ENCODE peak calls at places on chromosome 7, in four cellular contexts. T, S, A and O are unnamed samples.

GRCh38 chr7:132131196-132131595 is 445.1 kb downstream of the PLXNA4 start:
- DNase-seq in T (no peak), A (no peak), S (no peak), O (no peak)

GRCh38 chr7:81666209-81666608 is 103.6 kb downstream of the HGF start:
- DNase-seq in A (no peak), T (no peak), S (no peak), O (no peak)

GRCh38 chr7:105136221-105136620 is 122.2 kb downstream of the KMT2E start:
- DNase-seq in T (no peak), A (peak; percentile 41), S (peak; percentile 8), O (no peak)

GRCh38 chr7:128406147-128406985 is 3.4 kb downstream of the IMPDH1 start:
- DNase-seq in S (no peak), T (no peak), A (no peak), O (no peak)

GRCh38 chr7:123355576-123356195 is 155.9 kb upstream of the SLC13A1 start:
- DNase-seq in A (no peak), S (no peak), T (no peak), O (peak; percentile 2)

GRCh38 chr7:4131043-4131442 is 551.1 kb upstream of the FOXK1 start:
- DNase-seq in S (no peak), T (no peak), A (no peak), O (no peak)

GRCh38 chr7:388461-388960 is 98.5 kb downstream of the FOXL3 start:
- DNase-seq in T (no peak), A (no peak), S (peak; percentile 54), O (no peak)

GRCh38 chr7:127943541-127944521 is 87.4 kb downstream of the LRRC4 start:
- DNase-seq in A (no peak), T (no peak), S (no peak), O (no peak)

GRCh38 chr7:25847331-25848070 is 304.5 kb upstream of the NFE2L3 start:
- DNase-seq in A (no peak), T (no peak), S (no peak), O (peak; percentile 33)

GRCh38 chr7:27453702-27454405 is 208.8 kb downstream of the HIBADH start:
- DNase-seq in S (peak; percentile 60), T (no peak), A (no peak), O (no peak)

GRCh38 chr7:28041508-28042314 is 138.9 kb downstream of the JAZF1 start:
- DNase-seq in S (no peak), A (no peak), T (no peak), O (peak; percentile 87)

GRCh38 chr7:44533301-44534055 is 7.7 kb downstream of the NPC1L1 start:
- DNase-seq in A (no peak), T (no peak), S (no peak), O (no peak)

GRCh38 chr7:85890244-85890811 is 703.5 kb upstream of the SEMA3D start:
- DNase-seq in S (peak; percentile 39), T (no peak), A (no peak), O (peak; percentile 34)

GRCh38 chr7:73307436-73307835 is 1.2 kb downstream of the NSUN5 start:
- DNase-seq in A (no peak), S (no peak), T (no peak), O (no peak)

GRCh38 chr7:68020102-68020501 is 1023.5 kb downstream of the TYW1 start:
- DNase-seq in A (no peak), S (no peak), T (no peak), O (no peak)

GRCh38 chr7:133207687-133208086 is 45.2 kb upstream of the EXOC4 start:
- DNase-seq in A (peak; percentile 47), S (peak; percentile 21), T (no peak), O (no peak)

GRCh38 chr7:69651101-69651590 is 52.9 kb downstream of the AUTS2 start:
- DNase-seq in A (no peak), S (no peak), T (no peak), O (no peak)

GRCh38 chr7:38694326-38694725 is 63.2 kb upstream of the AMPH start:
- DNase-seq in S (no peak), T (no peak), A (no peak), O (no peak)

GRCh38 chr7:94848531-94848930 is 58.9 kb upstream of the PPP1R9A start:
- DNase-seq in T (no peak), A (no peak), S (no peak), O (no peak)

GRCh38 chr7:124879771-124880170 is 49.9 kb downstream of the POT1 start:
- DNase-seq in A (no peak), S (no peak), T (no peak), O (no peak)

GRCh38 chr7:116265881-116266280 is 55.5 kb downstream of the TES start:
- DNase-seq in T (no peak), A (no peak), S (no peak), O (no peak)

GRCh38 chr7:125927556-125927955 is 997.9 kb upstream of the POT1 start:
- DNase-seq in A (no peak), T (no peak), S (no peak), O (no peak)

GRCh38 chr7:17043012-17043877 is 161.5 kb upstream of the AGR3 start:
- DNase-seq in A (no peak), S (no peak), T (no peak), O (no peak)

DNA sequence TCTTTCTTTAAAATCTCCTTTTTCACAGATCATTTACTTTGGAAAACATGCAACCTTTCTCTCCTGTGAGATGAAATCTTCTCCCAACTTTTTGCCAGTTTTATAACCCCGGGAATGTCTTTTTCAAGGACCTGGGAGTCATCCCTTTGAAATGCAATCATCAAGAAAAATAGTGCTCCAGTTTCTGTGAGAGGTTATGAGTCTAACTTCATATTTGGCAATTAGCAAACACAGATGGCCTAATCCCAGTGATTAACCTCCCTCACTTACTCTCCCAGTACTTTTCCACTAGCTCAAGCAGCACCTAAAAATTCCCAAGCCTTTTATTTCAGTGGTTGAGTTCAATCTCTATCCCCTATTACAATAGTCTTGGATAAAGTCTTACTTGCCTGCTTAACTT is 185.8 kb upstream of the TMEM106B start:
- DNase-seq in S (no peak), A (no peak), T (no peak), O (no peak)
- TF ChIP-seq EP300 in S (no peak), A (no peak), T (no peak), O (no peak)

DNA sequence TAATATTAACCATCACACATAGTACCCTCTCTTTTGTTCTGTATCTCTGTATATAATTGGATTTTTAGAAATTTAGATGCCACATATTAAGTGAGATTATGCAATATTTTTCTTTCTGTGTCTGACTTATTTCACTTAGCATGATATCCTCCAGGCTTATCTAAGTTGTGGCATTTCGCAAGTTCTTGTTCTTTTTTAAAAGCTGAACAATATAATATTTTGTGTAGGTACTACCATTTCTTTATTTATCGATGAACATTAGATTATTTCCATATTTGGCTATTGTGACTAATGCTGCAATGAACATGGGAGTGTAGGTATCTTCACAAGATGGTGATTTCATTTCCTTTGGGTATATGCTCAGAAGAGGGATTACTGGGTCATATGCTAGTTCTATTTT is 295.0 kb downstream of the SUGCT start:
- DNase-seq in T (no peak), S (no peak), A (no peak), O (no peak)
- TF ChIP-seq PHF8 in T (no peak), S (no peak), A (no peak), O (no peak)

GRCh38 chr7:35695987-35696386 is 1.1 kb upstream of the HERPUD2 start:
- DNase-seq in T (no peak), S (no peak), A (no peak), O (no peak)

GRCh38 chr7:35694161-35694783 is 663 bp downstream of the HERPUD2 start:
- DNase-seq in A (no peak), S (no peak), T (no peak), O (no peak)

GRCh38 chr7:35697414-35698175 is 2.7 kb upstream of the HERPUD2 start:
- DNase-seq in S (peak; percentile 38), A (no peak), T (no peak), O (no peak)

GRCh38 chr7:35695628-35695888 is 623 bp upstream of the HERPUD2 start:
- DNase-seq in A (no peak), T (no peak), S (no peak), O (no peak)

GRCh38 chr7:35694784-35695627 is at the start of gene HERPUD2:
- DNase-seq in A (peak; percentile 91), S (peak; percentile 88), T (peak; percentile 79), O (peak; percentile 95)
- TF ChIP-seq EP300 in A (no peak), S (no peak), T (peak; percentile 23), O (no peak)

GRCh38 chr7:64871761-64872160 is 31.3 kb upstream of the ZNF273 start:
- DNase-seq in S (no peak), T (no peak), A (no peak), O (no peak)

GRCh38 chr7:64872351-64872750 is 30.7 kb upstream of the ZNF273 start:
- DNase-seq in S (no peak), A (no peak), T (no peak), O (no peak)

GRCh38 chr7:64873517-64873916 is 29.6 kb upstream of the ZNF273 start:
- DNase-seq in S (no peak), A (no peak), T (no peak), O (no peak)

GRCh38 chr7:64874114-64874513 is 29.0 kb upstream of the ZNF273 start:
- DNase-seq in T (no peak), A (no peak), S (no peak), O (no peak)

DNA sequence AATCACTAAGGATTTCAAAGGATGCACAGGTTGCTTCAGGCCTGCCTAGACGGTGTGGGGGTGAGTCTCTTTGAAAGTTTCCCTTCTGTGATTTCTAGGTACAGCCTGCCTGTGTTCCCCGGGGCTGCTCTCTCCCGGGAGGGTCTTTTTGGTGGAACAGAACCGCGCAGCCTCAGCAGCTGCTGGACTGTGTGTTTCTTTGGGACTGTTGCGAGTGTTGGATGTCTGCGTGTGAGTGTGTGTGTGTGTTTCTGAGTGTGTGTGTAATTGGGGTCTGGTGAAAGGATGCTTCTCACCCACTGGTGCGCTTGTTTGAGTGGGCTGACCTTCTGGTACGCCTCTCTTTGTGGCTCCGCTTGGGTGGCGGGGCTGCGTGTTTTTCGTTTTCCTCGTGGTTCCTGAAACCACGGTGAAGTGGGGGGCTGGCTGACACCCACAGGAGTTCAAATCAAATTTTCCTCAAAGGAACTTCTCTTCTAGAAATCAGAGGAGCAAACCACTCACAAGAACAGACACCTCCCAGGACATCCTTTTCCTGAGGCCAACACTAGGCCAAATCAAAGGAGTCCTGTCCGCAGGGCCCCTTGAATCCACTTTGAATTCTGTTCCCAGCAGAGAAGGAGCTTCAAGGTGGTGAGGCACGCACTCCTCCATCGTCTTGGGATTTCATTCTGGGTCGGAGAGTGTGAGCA is 30.1 kb upstream of the ZNF273 start:
- DNase-seq in T (no peak), S (no peak), A (no peak), O (no peak)
- TF ChIP-seq PHF8 in T (no peak), S (no peak), A (no peak), O (no peak)

DNA sequence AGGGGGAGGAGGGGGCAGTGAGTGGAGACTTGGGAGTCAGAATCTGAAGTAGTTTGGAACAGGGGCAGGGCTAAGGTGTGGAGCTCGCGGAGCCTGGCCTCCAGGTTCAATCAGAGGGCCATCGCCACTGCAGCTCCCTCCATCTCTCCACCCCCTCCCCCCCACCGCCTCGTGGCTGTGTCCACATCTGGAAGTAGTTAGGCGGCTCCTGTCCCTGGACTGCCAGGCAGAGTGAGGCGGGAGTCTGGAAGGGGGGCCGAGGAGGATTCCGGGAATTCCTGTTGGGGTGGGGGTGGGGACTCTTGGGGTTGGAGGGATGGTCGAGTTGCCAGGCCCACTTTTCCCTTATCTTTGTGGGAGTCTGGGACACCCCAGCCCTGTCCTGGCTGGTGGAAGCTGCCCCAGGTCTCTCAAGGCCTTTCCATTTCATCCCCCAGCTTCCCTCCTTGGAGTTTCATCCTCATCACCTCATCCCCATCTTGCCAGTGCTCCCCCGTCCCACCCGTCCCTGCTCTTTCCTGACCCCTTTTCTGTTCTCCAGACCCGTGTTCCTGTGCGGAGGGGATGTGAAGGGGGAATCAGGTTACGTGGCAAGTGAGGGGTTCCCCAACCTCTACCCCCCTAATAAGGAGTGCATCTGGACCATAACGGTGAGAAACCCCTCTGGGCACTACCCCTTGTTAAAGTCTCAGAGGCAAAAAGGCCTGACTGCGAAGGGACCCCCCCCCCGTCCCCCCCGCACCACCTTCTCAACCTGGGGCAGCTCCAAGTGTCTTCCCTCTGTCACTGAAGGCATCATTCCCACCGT is 930 bp downstream of the PCOLCE start:
- DNase-seq in S (no peak), T (no peak), A (peak; percentile 66), O (no peak)
- TF ChIP-seq EP300 in S (no peak), T (no peak), A (no peak), O (no peak)